ENCODE peak calls at places on chromosomes 2 and 18, in six cellular contexts. One of them, this sample, is unnamed.

GRCh38 chr2:232875256-232876070 is 5.4 kb downstream of the SNORC start:
- DNase-seq in transverse colon: peak
- DNase-seq in A549: peak
- DNase-seq in tibial nerve: peak
- DNase-seq in H1: no peak
- DNase-seq in K562: no peak
- DNase-seq in this sample: no peak

GRCh38 chr18:12744103-12744502 is 41.3 kb downstream of the PSMG2 start:
- DNase-seq in transverse colon: no peak
- DNase-seq in A549: peak
- DNase-seq in tibial nerve: no peak
- DNase-seq in H1: no peak
- DNase-seq in K562: peak
- DNase-seq in this sample: no peak

GRCh38 chr18:46452820-46453219 is 204.2 kb downstream of the LOXHD1 start:
- DNase-seq in transverse colon: no peak
- DNase-seq in A549: no peak
- DNase-seq in tibial nerve: no peak
- DNase-seq in H1: no peak
- DNase-seq in K562: no peak
- DNase-seq in this sample: no peak

GRCh38 chr2:111116843-111117665 is 3.7 kb upstream of the BCL2L11 start:
- DNase-seq in transverse colon: peak
- DNase-seq in A549: peak
- DNase-seq in tibial nerve: peak
- DNase-seq in H1: peak
- DNase-seq in K562: peak
- DNase-seq in this sample: peak

GRCh38 chr2:100189395-100189794 is 47.0 kb upstream of the AFF3 start:
- DNase-seq in transverse colon: no peak
- DNase-seq in A549: no peak
- DNase-seq in tibial nerve: no peak
- DNase-seq in H1: no peak
- DNase-seq in K562: no peak
- DNase-seq in this sample: no peak

GRCh38 chr18:63186934-63187574 is 132.5 kb downstream of the BCL2 start:
- DNase-seq in transverse colon: no peak
- DNase-seq in A549: no peak
- DNase-seq in tibial nerve: no peak
- DNase-seq in H1: no peak
- DNase-seq in K562: no peak
- DNase-seq in this sample: no peak

GRCh38 chr18:35778850-35779634 is 193.4 kb upstream of the RMP24 start:
- DNase-seq in transverse colon: no peak
- DNase-seq in A549: no peak
- DNase-seq in tibial nerve: no peak
- DNase-seq in H1: no peak
- DNase-seq in K562: no peak
- DNase-seq in this sample: no peak

GRCh38 chr2:72027426-72028161 is 120.1 kb downstream of the CYP26B1 start:
- DNase-seq in transverse colon: no peak
- DNase-seq in A549: no peak
- DNase-seq in tibial nerve: no peak
- DNase-seq in H1: no peak
- DNase-seq in K562: no peak
- DNase-seq in this sample: peak

GRCh38 chr2:46200100-46200690 is 97.0 kb upstream of the EPAS1 start:
- DNase-seq in transverse colon: no peak
- DNase-seq in A549: no peak
- DNase-seq in tibial nerve: no peak
- DNase-seq in H1: no peak
- DNase-seq in K562: no peak
- DNase-seq in this sample: no peak

GRCh38 chr2:161166538-161167409 is 6.5 kb downstream of the TANK start:
- DNase-seq in transverse colon: no peak
- DNase-seq in A549: no peak
- DNase-seq in tibial nerve: no peak
- DNase-seq in H1: no peak
- DNase-seq in K562: no peak
- DNase-seq in this sample: no peak
- TF ChIP-seq EP300 in transverse colon: no peak
- TF ChIP-seq EP300 in A549: no peak
- TF ChIP-seq EP300 in tibial nerve: no peak
- TF ChIP-seq EP300 in H1: no peak
- TF ChIP-seq EP300 in K562: no peak
- TF ChIP-seq EP300 in this sample: no peak

GRCh38 chr2:105789745-105790466 is 45.2 kb downstream of the NCK2 start:
- DNase-seq in transverse colon: peak
- DNase-seq in A549: no peak
- DNase-seq in tibial nerve: no peak
- DNase-seq in H1: no peak
- DNase-seq in K562: no peak
- DNase-seq in this sample: no peak
- TF ChIP-seq CTCF in transverse colon: no peak
- TF ChIP-seq CTCF in A549: no peak
- TF ChIP-seq CTCF in tibial nerve: no peak
- TF ChIP-seq CTCF in H1: peak
- TF ChIP-seq CTCF in K562: peak
- TF ChIP-seq CTCF in this sample: no peak

GRCh38 chr18:28065031-28065792 is 111.7 kb downstream of the CDH2 start:
- DNase-seq in transverse colon: no peak
- DNase-seq in A549: peak
- DNase-seq in tibial nerve: no peak
- DNase-seq in H1: no peak
- DNase-seq in K562: no peak
- DNase-seq in this sample: no peak
- TF ChIP-seq EP300 in transverse colon: no peak
- TF ChIP-seq EP300 in A549: peak
- TF ChIP-seq EP300 in tibial nerve: no peak
- TF ChIP-seq EP300 in H1: no peak
- TF ChIP-seq EP300 in K562: no peak
- TF ChIP-seq EP300 in this sample: no peak

GRCh38 chr2:166417669-166418068 is 41.9 kb upstream of the SCN9A start:
- DNase-seq in transverse colon: no peak
- DNase-seq in A549: peak
- DNase-seq in tibial nerve: no peak
- DNase-seq in H1: no peak
- DNase-seq in K562: no peak
- DNase-seq in this sample: no peak

GRCh38 chr2:166424841-166425240 is 49.1 kb upstream of the SCN9A start:
- DNase-seq in transverse colon: no peak
- DNase-seq in A549: no peak
- DNase-seq in tibial nerve: no peak
- DNase-seq in H1: no peak
- DNase-seq in K562: no peak
- DNase-seq in this sample: no peak

GRCh38 chr2:166418853-166419615 is 43.3 kb upstream of the SCN9A start:
- DNase-seq in transverse colon: no peak
- DNase-seq in A549: no peak
- DNase-seq in tibial nerve: no peak
- DNase-seq in H1: no peak
- DNase-seq in K562: no peak
- DNase-seq in this sample: no peak

GRCh38 chr2:166419616-166419934 is 43.8 kb upstream of the SCN9A start:
- DNase-seq in transverse colon: no peak
- DNase-seq in A549: peak
- DNase-seq in tibial nerve: no peak
- DNase-seq in H1: no peak
- DNase-seq in K562: no peak
- DNase-seq in this sample: no peak
- TF ChIP-seq CTCF in transverse colon: no peak
- TF ChIP-seq CTCF in A549: peak
- TF ChIP-seq CTCF in tibial nerve: peak
- TF ChIP-seq CTCF in H1: no peak
- TF ChIP-seq CTCF in K562: peak
- TF ChIP-seq CTCF in this sample: no peak

DNA sequence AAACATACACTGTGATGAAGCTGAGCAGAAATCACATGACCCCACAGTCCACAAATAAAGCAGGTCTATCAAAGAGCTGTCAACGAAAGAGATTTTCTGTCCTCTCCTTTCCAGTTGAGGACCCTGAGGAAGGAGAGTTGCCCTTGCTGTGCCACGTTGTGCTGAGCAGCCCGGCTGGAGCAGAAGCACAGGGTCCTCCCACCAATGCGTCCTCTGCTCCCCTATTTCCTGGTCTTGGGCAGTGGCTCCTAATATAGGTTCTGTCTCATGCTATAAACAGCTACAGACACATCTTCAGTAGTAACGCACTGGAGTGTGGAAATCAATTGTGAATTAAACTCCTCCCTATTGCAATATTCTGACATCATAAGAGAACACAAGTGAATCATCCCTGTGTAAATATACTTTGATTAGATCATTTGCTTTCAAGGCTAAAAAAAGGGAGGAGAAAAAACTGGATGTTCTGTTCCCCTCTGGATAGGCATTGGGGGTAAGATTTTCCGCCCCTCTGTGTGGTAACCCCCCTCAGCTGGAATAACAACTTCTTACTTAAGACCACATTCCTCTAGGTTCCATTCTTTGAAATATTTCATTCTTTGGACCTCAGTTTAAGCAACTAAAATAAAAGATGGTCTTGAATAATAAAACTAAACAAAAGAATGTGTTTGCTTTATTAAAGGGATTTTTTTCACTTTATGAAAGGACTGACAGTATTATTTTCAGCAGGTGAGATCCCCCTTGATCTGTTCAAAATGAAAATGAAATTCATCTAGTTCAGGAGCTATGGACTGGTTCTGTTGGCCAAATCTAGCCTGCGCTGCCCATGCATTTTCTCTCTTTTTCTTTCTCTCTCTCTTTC is 8.3 kb upstream of the RHOB start:
- DNase-seq in transverse colon: peak
- DNase-seq in A549: peak
- DNase-seq in tibial nerve: peak
- DNase-seq in H1: no peak
- DNase-seq in K562: no peak
- DNase-seq in this sample: no peak
- TF ChIP-seq EP300 in transverse colon: peak
- TF ChIP-seq EP300 in A549: peak
- TF ChIP-seq EP300 in tibial nerve: peak
- TF ChIP-seq EP300 in H1: no peak
- TF ChIP-seq EP300 in K562: peak
- TF ChIP-seq EP300 in this sample: peak

DNA sequence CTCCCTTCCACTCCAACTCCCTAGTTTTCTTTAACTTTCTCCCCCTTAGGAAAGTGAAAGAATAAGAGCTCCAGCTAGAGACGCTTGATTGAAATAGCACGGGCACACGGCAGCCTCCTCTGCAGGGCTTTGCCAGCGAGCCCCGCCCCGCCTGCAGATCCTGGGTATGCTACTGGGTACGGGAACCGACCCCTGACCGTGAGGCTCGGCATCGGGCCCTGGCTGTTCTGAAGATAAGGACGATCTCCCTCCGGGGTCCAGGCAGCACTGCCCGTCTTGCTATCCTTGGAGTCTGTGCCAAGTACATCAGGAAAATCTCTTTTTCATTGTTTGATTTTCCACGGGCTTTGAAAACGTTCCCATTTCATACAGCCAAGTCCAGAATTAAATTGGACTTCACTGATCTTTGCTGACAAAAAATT is 284.5 kb downstream of the MTX2 start:
- DNase-seq in transverse colon: peak
- DNase-seq in A549: peak
- DNase-seq in tibial nerve: peak
- DNase-seq in H1: no peak
- DNase-seq in K562: no peak
- DNase-seq in this sample: no peak
- TF ChIP-seq CTCF in transverse colon: no peak
- TF ChIP-seq CTCF in A549: peak
- TF ChIP-seq CTCF in tibial nerve: peak
- TF ChIP-seq CTCF in H1: no peak
- TF ChIP-seq CTCF in K562: no peak
- TF ChIP-seq CTCF in this sample: no peak